ENCODE peak calls at places on chromosomes 11 and 22, in seven cellular contexts. One of them, this sample, is unnamed.

GRCh38 chr22:49623176-49623575 is 204.5 kb downstream of the BRD1 start:
- DNase-seq in HL-60: no peak
- DNase-seq in OCI-LY7: no peak
- DNase-seq in fibroblast of lung: no peak
- DNase-seq in H9: no peak
- DNase-seq in AG09319: no peak
- DNase-seq in GM10248: no peak
- DNase-seq in this sample: no peak

GRCh38 chr11:75195164-75195962 is 44.5 kb downstream of the SLCO2B1 start:
- DNase-seq in OCI-LY7: no peak
- DNase-seq in AG09319: no peak
- DNase-seq in fibroblast of lung: peak; percentile 0
- DNase-seq in H9: no peak
- DNase-seq in GM10248: no peak
- DNase-seq in HL-60: no peak
- DNase-seq in this sample: no peak

GRCh38 chr11:65424200-65425104 is 1.9 kb downstream of the NEAT1 start:
- DNase-seq in GM10248: no peak
- DNase-seq in HL-60: no peak
- DNase-seq in fibroblast of lung: peak; percentile 47
- DNase-seq in H9: no peak
- DNase-seq in OCI-LY7: peak; percentile 71
- DNase-seq in AG09319: no peak
- DNase-seq in this sample: peak; percentile 80

GRCh38 chr11:66281001-66281400 is 3.0 kb downstream of the CNIH2 start:
- DNase-seq in AG09319: no peak
- DNase-seq in H9: no peak
- DNase-seq in fibroblast of lung: peak; percentile 31
- DNase-seq in OCI-LY7: no peak
- DNase-seq in HL-60: no peak
- DNase-seq in GM10248: no peak
- DNase-seq in this sample: no peak

GRCh38 chr11:15638386-15638787 is 523.7 kb downstream of the INSC start:
- DNase-seq in AG09319: no peak
- DNase-seq in OCI-LY7: no peak
- DNase-seq in fibroblast of lung: no peak
- DNase-seq in GM10248: no peak
- DNase-seq in HL-60: peak; percentile 65
- DNase-seq in H9: no peak
- DNase-seq in this sample: no peak

GRCh38 chr11:45739866-45740265 is 65.1 kb upstream of the SLC35C1 start:
- DNase-seq in OCI-LY7: no peak
- DNase-seq in HL-60: no peak
- DNase-seq in GM10248: no peak
- DNase-seq in fibroblast of lung: no peak
- DNase-seq in H9: no peak
- DNase-seq in AG09319: no peak
- DNase-seq in this sample: no peak

GRCh38 chr11:11968511-11969280 is 39.7 kb downstream of the DKK3 start:
- DNase-seq in H9: no peak
- DNase-seq in fibroblast of lung: peak; percentile 50
- DNase-seq in AG09319: peak; percentile 86
- DNase-seq in OCI-LY7: no peak
- DNase-seq in HL-60: no peak
- DNase-seq in GM10248: no peak
- DNase-seq in this sample: no peak

GRCh38 chr11:111573821-111574249 is 28.4 kb upstream of the SIK2 start:
- DNase-seq in HL-60: no peak
- DNase-seq in H9: no peak
- DNase-seq in OCI-LY7: no peak
- DNase-seq in AG09319: peak; percentile 79
- DNase-seq in GM10248: no peak
- DNase-seq in fibroblast of lung: no peak
- DNase-seq in this sample: no peak

GRCh38 chr11:12832828-12833227 is 158.6 kb downstream of the TEAD1 start:
- DNase-seq in fibroblast of lung: no peak
- DNase-seq in H9: no peak
- DNase-seq in GM10248: no peak
- DNase-seq in HL-60: no peak
- DNase-seq in AG09319: no peak
- DNase-seq in OCI-LY7: no peak
- DNase-seq in this sample: no peak

GRCh38 chr11:110130642-110131238 is 37.5 kb downstream of the ZC3H12C start:
- DNase-seq in AG09319: no peak
- DNase-seq in GM10248: no peak
- DNase-seq in HL-60: no peak
- DNase-seq in OCI-LY7: no peak
- DNase-seq in fibroblast of lung: peak; percentile 87
- DNase-seq in H9: peak; percentile 42
- DNase-seq in this sample: no peak

GRCh38 chr11:114614127-114614720 is 18.6 kb upstream of the NXPE4 start:
- DNase-seq in OCI-LY7: no peak
- DNase-seq in HL-60: no peak
- DNase-seq in H9: no peak
- DNase-seq in GM10248: no peak
- DNase-seq in AG09319: no peak
- DNase-seq in fibroblast of lung: no peak
- DNase-seq in this sample: no peak

GRCh38 chr11:114609429-114609828 is 13.8 kb upstream of the NXPE4 start:
- DNase-seq in OCI-LY7: no peak
- DNase-seq in H9: no peak
- DNase-seq in fibroblast of lung: no peak
- DNase-seq in HL-60: no peak
- DNase-seq in AG09319: no peak
- DNase-seq in GM10248: no peak
- DNase-seq in this sample: no peak

GRCh38 chr11:114610550-114610949 is 15.0 kb upstream of the NXPE4 start:
- DNase-seq in AG09319: no peak
- DNase-seq in fibroblast of lung: no peak
- DNase-seq in GM10248: no peak
- DNase-seq in OCI-LY7: no peak
- DNase-seq in H9: no peak
- DNase-seq in HL-60: no peak
- DNase-seq in this sample: no peak

GRCh38 chr11:114612686-114613085 is 17.1 kb upstream of the NXPE4 start:
- DNase-seq in OCI-LY7: no peak
- DNase-seq in HL-60: no peak
- DNase-seq in GM10248: no peak
- DNase-seq in fibroblast of lung: no peak
- DNase-seq in H9: no peak
- DNase-seq in AG09319: no peak
- DNase-seq in this sample: no peak

DNA sequence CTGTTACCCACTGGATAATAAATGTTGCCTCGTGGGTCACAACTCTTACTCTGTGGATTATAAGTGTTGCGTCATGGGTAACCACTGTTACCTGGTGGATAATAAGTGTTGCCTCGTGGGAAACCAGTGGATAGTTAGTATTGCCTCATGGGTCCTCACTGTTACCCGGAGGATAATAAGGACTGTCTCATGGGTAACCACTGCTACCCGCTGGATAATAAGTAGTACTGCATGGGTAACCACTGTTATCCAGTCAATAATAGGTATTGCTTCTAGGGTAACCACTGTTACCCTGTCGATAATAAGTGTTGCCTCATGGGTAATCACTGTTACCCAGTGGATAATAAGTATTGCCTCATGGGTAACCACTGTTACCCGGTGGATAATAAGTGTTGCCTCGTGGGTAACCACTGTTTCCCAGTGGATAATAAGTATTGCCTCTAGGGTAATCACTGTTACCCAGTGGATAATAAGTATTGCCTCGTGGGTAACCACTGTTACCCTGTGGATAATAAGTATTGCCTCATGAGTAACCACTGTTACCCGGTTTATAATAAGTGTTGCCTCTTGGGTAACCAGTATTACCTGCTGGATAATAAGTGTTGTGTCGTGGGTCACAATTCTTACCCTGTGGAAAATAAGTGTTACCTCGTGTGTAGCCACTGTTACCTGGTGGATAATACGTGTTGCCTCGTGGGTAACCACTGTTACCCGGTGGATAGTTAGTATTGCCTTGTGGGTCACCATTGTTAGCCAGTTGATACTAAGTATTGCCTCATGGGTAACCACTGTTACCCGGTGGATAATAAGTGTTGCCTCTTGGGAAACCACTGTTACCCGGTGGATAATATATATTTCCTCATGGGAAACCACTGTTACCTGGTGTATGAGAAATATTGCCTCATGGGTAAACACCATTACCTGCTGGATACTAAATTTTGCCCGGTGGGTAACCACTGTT is 15.7 kb upstream of the NXPE4 start:
- DNase-seq in OCI-LY7: no peak
- DNase-seq in GM10248: no peak
- DNase-seq in H9: no peak
- DNase-seq in HL-60: no peak
- DNase-seq in AG09319: no peak
- DNase-seq in fibroblast of lung: no peak
- DNase-seq in this sample: no peak
- TF ChIP-seq CTCF in OCI-LY7: no peak
- TF ChIP-seq CTCF in GM10248: no peak
- TF ChIP-seq CTCF in H9: peak; percentile 48
- TF ChIP-seq CTCF in HL-60: no peak
- TF ChIP-seq CTCF in AG09319: no peak
- TF ChIP-seq CTCF in fibroblast of lung: no peak
- TF ChIP-seq CTCF in this sample: no peak

GRCh38 chr11:119483341-119483880 is 60.4 kb upstream of the THY1 start:
- DNase-seq in fibroblast of lung: no peak
- DNase-seq in AG09319: no peak
- DNase-seq in HL-60: no peak
- DNase-seq in OCI-LY7: no peak
- DNase-seq in GM10248: no peak
- DNase-seq in H9: peak; percentile 23
- DNase-seq in this sample: no peak

GRCh38 chr11:119483881-119484371 is 61.0 kb upstream of the THY1 start:
- DNase-seq in HL-60: no peak
- DNase-seq in fibroblast of lung: no peak
- DNase-seq in GM10248: no peak
- DNase-seq in AG09319: no peak
- DNase-seq in OCI-LY7: no peak
- DNase-seq in H9: no peak
- DNase-seq in this sample: no peak

GRCh38 chr11:119486016-119486415 is 63.0 kb upstream of the THY1 start:
- DNase-seq in OCI-LY7: no peak
- DNase-seq in GM10248: no peak
- DNase-seq in fibroblast of lung: no peak
- DNase-seq in H9: peak; percentile 28
- DNase-seq in AG09319: no peak
- DNase-seq in HL-60: no peak
- DNase-seq in this sample: no peak

GRCh38 chr11:119486691-119487259 is 63.8 kb upstream of the THY1 start:
- DNase-seq in AG09319: no peak
- DNase-seq in HL-60: no peak
- DNase-seq in GM10248: no peak
- DNase-seq in fibroblast of lung: no peak
- DNase-seq in OCI-LY7: no peak
- DNase-seq in H9: peak; percentile 13
- DNase-seq in this sample: no peak

DNA sequence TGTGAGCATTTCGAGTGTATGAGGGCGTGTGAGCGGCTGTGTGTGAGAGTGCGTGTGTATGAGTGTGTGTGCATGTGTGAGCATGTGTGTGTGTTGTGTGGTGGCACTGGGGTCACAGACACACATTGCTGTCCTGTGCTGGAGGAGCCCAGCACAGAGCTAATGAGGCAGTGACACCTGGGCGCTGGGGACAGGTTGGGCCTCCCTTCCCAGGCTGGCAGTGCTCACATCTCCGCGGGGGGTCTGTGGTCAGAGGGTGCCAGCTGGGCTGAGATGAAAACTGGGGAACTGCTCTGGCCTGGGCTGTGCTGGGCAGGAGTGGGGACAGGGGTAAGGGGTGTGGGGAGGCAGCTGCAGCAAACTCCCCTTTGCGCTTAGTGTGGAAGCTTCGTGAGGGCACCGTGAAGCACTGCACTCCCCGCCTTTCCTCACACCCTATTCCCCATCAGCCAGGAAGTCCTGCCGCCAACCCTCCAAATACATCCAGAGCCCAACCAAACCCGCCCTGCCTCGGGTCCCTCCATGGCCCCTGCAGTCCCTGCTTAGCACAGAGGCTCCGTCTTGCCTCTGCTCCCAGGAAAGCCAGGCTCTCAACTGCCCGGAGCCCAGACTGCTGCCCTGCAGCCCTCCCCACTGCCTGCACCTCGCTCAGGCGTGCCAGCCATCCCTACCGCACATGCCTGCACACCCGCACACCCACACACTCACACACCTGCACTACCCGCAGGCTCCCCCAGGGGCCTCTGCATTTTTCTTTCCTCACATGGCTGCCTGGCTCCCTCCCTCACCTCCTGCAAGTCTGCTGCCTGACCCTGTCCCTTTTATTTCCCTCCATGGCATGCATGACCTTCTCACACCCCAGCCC is 62.0 kb upstream of the THY1 start:
- DNase-seq in GM10248: no peak
- DNase-seq in fibroblast of lung: no peak
- DNase-seq in H9: peak; percentile 70
- DNase-seq in HL-60: no peak
- DNase-seq in AG09319: no peak
- DNase-seq in OCI-LY7: peak; percentile 31
- DNase-seq in this sample: peak; percentile 19
- TF ChIP-seq CTCF in GM10248: no peak
- TF ChIP-seq CTCF in fibroblast of lung: peak; percentile 12
- TF ChIP-seq CTCF in H9: peak; percentile 59
- TF ChIP-seq CTCF in HL-60: no peak
- TF ChIP-seq CTCF in AG09319: no peak
- TF ChIP-seq CTCF in OCI-LY7: peak; percentile 38
- TF ChIP-seq CTCF in this sample: no peak

DNA sequence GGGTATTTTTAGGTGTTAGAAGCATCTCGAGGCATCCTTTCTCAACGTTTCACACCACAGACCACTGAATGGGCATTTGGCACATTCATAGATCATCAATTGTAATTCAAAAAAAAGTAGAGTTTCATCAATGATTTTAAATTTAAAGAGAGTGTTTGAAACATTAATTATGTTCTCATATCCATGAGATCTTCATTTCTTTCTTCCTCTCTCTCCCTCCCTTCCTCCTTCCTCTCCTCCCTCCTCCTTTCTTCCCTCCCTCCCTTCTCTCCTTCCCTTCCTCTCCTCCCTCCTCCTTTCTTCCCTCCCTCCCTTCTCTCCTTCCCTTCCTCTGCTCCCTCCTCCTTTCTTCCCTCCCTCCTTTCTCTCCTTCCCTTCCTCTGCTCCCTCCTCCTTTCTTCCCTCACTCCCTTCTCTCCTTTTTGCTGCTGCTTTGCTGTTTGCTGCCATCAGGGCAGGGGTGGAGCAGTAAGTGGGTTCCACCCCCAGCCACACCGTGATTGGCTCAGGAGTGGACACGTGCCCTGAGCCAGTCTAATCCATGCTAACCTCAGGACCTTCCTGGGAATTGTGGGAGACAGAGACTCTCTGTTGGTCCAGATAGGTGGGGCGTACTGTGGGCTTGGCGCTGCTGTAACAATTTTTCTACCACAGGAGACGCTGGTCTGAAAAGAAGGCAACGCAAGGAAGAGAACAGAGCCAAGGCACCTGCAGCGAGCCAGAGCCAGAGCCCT is 33.8 kb upstream of the APOBEC3A start:
- DNase-seq in AG09319: peak; percentile 67
- DNase-seq in HL-60: no peak
- DNase-seq in OCI-LY7: no peak
- DNase-seq in H9: peak; percentile 70
- DNase-seq in GM10248: no peak
- DNase-seq in fibroblast of lung: peak; percentile 92
- DNase-seq in this sample: no peak
- TF ChIP-seq CTCF in AG09319: peak; percentile 25
- TF ChIP-seq CTCF in HL-60: no peak
- TF ChIP-seq CTCF in OCI-LY7: no peak
- TF ChIP-seq CTCF in H9: no peak
- TF ChIP-seq CTCF in GM10248: no peak
- TF ChIP-seq CTCF in fibroblast of lung: peak; percentile 47
- TF ChIP-seq CTCF in this sample: no peak

GRCh38 chr11:9250139-9250582 is 15.0 kb downstream of the DENND5A start:
- DNase-seq in GM10248: peak; percentile 65
- DNase-seq in AG09319: no peak
- DNase-seq in OCI-LY7: no peak
- DNase-seq in fibroblast of lung: peak; percentile 71
- DNase-seq in HL-60: no peak
- DNase-seq in H9: no peak
- DNase-seq in this sample: peak; percentile 64
- TF ChIP-seq CTCF in GM10248: no peak
- TF ChIP-seq CTCF in AG09319: no peak
- TF ChIP-seq CTCF in OCI-LY7: no peak
- TF ChIP-seq CTCF in fibroblast of lung: no peak
- TF ChIP-seq CTCF in HL-60: no peak
- TF ChIP-seq CTCF in H9: no peak
- TF ChIP-seq CTCF in this sample: no peak

This sample was measured in activated CD8-positive, alpha-beta T cell treated with anti-CD3 and anti-CD28 coated beads for 36 hours.